ENCODE peak calls at places on chromosomes 11 and 22, in four cellular contexts. Y, H, N and G are unnamed samples.

GRCh38 chr11:65826972-65827773 is 6.6 kb upstream of the SNX32 start:
- DNase-seq in Y (no peak), H (no peak), N (no peak), G (peak; percentile 73)

GRCh38 chr11:109648804-109649203 is 226.8 kb downstream of the C11orf87 start:
- DNase-seq in Y (no peak), H (no peak), N (no peak), G (no peak)

GRCh38 chr11:74611369-74611861 is 19.0 kb downstream of the POLD3 start:
- DNase-seq in Y (peak; percentile 15), H (no peak), N (no peak), G (peak; percentile 45)

GRCh38 chr11:14454861-14455632 is 44.6 kb downstream of the COPB1 start:
- DNase-seq in Y (peak; percentile 16), H (no peak), N (no peak), G (no peak)

GRCh38 chr11:100980156-100980555 is 149.5 kb downstream of the PGR start:
- DNase-seq in Y (peak; percentile 22), H (no peak), N (no peak), G (peak; percentile 1)

GRCh38 chr22:20174785-20175596 is 24.1 kb upstream of the CCDC188 start:
- DNase-seq in Y (peak; percentile 62), H (peak; percentile 25), N (no peak), G (no peak)

GRCh38 chr22:22440188-22440587 is 68.4 kb downstream of the ZNF280B start:
- DNase-seq in Y (no peak), H (no peak), N (no peak), G (no peak)

GRCh38 chr22:46064966-46065666 is 85.2 kb upstream of the PPARA start:
- DNase-seq in Y (no peak), H (peak; percentile 71), N (peak; percentile 32), G (no peak)

GRCh38 chr22:37112084-37112728 is 2.7 kb upstream of the TMPRSS6 start:
- DNase-seq in Y (no peak), H (no peak), N (no peak), G (no peak)

GRCh38 chr11:59152312-59152967 is 9.8 kb downstream of the FAM111A start:
- DNase-seq in Y (no peak), H (no peak), N (no peak), G (no peak)

GRCh38 chr11:102323542-102324261 is 6.4 kb downstream of the BIRC3 start:
- DNase-seq in Y (no peak), H (no peak), N (no peak), G (no peak)

GRCh38 chr11:48005133-48005532 is 24.8 kb downstream of the PTPRJ start:
- DNase-seq in Y (no peak), H (no peak), N (no peak), G (peak; percentile 50)

GRCh38 chr11:28017816-28018215 is 90.1 kb downstream of the KIF18A start:
- DNase-seq in Y (no peak), H (no peak), N (no peak), G (peak; percentile 70)

GRCh38 chr11:10674991-10675440 is 18.5 kb downstream of the IRAG1 start:
- DNase-seq in Y (no peak), H (no peak), N (no peak), G (no peak)

GRCh38 chr11:73099512-73100266 is 42.4 kb downstream of the FCHSD2 start:
- DNase-seq in Y (no peak), H (no peak), N (no peak), G (no peak)

GRCh38 chr11:63552921-63553320 is 10.3 kb downstream of the PLAAT2 start:
- DNase-seq in Y (no peak), H (no peak), N (no peak), G (no peak)

GRCh38 chr11:46693597-46694012 is 6.8 kb downstream of the ARHGAP1 start:
- DNase-seq in Y (no peak), H (no peak), N (peak; percentile 70), G (no peak)

GRCh38 chr11:115241899-115242298 is 262.3 kb downstream of the CADM1 start:
- DNase-seq in Y (no peak), H (no peak), N (no peak), G (no peak)

GRCh38 chr22:37502342-37503182 is 16.4 kb upstream of the MFNG start:
- DNase-seq in Y (no peak), H (peak; percentile 87), N (peak; percentile 90), G (no peak)

GRCh38 chr11:112355726-112356125 is 95.1 kb upstream of the PLET1 start:
- DNase-seq in Y (peak; percentile 51), H (no peak), N (no peak), G (no peak)

GRCh38 chr11:35035894-35036408 is 103.0 kb upstream of the CD44 start:
- DNase-seq in Y (no peak), H (no peak), N (no peak), G (peak; percentile 100)

GRCh38 chr22:23072035-23072910 is 2.0 kb downstream of the GNAZ start:
- DNase-seq in Y (no peak), H (peak; percentile 3), N (no peak), G (no peak)

GRCh38 chr22:19121631-19122142 is 525 bp downstream of the DGCR2 start:
- DNase-seq in Y (peak; percentile 74), H (peak; percentile 81), N (peak; percentile 56), G (peak; percentile 26)

GRCh38 chr22:42001706-42002105 is 3.1 kb downstream of the WBP2NL start:
- DNase-seq in Y (no peak), H (no peak), N (no peak), G (no peak)

GRCh38 chr11:128208329-128209220 is 378.8 kb downstream of the ETS1 start:
- DNase-seq in Y (no peak), H (peak; percentile 9), N (no peak), G (no peak)

GRCh38 chr11:12164061-12165014 is 53.9 kb downstream of the MICAL2 start:
- DNase-seq in Y (no peak), H (no peak), N (peak; percentile 42), G (peak; percentile 11)

GRCh38 chr11:102064316-102064715 is 17.1 kb downstream of the CFAP300 start:
- DNase-seq in Y (no peak), H (no peak), N (no peak), G (no peak)

GRCh38 chr22:47369431-47370015 is 607.1 kb downstream of the TBC1D22A start:
- DNase-seq in Y (no peak), H (no peak), N (peak; percentile 36), G (no peak)

GRCh38 chr22:17957683-17958082 is 66.7 kb downstream of the MICAL3 start:
- DNase-seq in Y (no peak), H (no peak), N (no peak), G (no peak)

GRCh38 chr11:1333091-1333772 is 23.8 kb upstream of the TOLLIP start:
- DNase-seq in Y (no peak), H (no peak), N (no peak), G (no peak)

GRCh38 chr11:122435540-122436187 is 219.9 kb upstream of the UBASH3B start:
- DNase-seq in Y (no peak), H (no peak), N (no peak), G (no peak)